ENCODE peak calls at places on chromosomes 3 and 15, in four cellular contexts. I, N, G and D are unnamed samples.

GRCh38 chr3:143349455-143349854 is 229.9 kb downstream of the CHST2 start:
- DNase-seq in N (no peak), I (no peak), G (no peak), D (no peak)

GRCh38 chr15:38627684-38628277 is 63.2 kb upstream of the RASGRP1 start:
- DNase-seq in G (no peak), N (no peak), I (no peak), D (no peak)

GRCh38 chr3:178291555-178291954 is 244.7 kb upstream of the KCNMB2 start:
- DNase-seq in I (no peak), G (no peak), N (no peak), D (no peak)

GRCh38 chr3:130905551-130905950 is 11.7 kb downstream of the ATP2C1 start:
- DNase-seq in G (no peak), N (no peak), I (no peak), D (no peak)

GRCh38 chr15:60392986-60393811 is 4.6 kb downstream of the ANXA2 start:
- DNase-seq in N (no peak), G (peak; percentile 96), I (no peak), D (peak; percentile 31)

GRCh38 chr15:26628879-26629529 is 143.9 kb downstream of the GABRB3 start:
- DNase-seq in N (no peak), G (peak; percentile 77), I (peak; percentile 67), D (no peak)

GRCh38 chr15:95132774-95133173 is 901.4 kb downstream of the MCTP2 start:
- DNase-seq in N (no peak), G (no peak), I (no peak), D (no peak)

GRCh38 chr3:36060950-36061349 is 319.4 kb upstream of the STAC start:
- DNase-seq in G (no peak), I (no peak), N (no peak), D (no peak)

GRCh38 chr3:9397911-9398714 is 698 bp downstream of the SETD5 start:
- DNase-seq in N (peak; percentile 85), G (peak; percentile 62), I (peak; percentile 51), D (peak; percentile 70)

GRCh38 chr3:98777801-98778220 is 14.7 kb downstream of the ST3GAL6 start:
- DNase-seq in G (no peak), I (no peak), N (no peak), D (no peak)

GRCh38 chr3:154182322-154182922 is 61.2 kb downstream of the ARHGEF26 start:
- DNase-seq in I (no peak), N (no peak), G (no peak), D (no peak)

GRCh38 chr3:138975366-138975765 is 28.3 kb downstream of the FOXL2NB start:
- DNase-seq in I (no peak), N (no peak), G (no peak), D (no peak)

GRCh38 chr3:168095611-168096209 is at the start of gene GOLIM4:
- DNase-seq in I (peak; percentile 98), G (peak; percentile 97), N (peak; percentile 95), D (peak; percentile 88)

GRCh38 chr15:84982301-84982920 is 755 bp downstream of the PDE8A start:
- DNase-seq in G (no peak), N (no peak), I (peak; percentile 34), D (no peak)

GRCh38 chr15:100832178-100832942 is 47.3 kb upstream of the ALDH1A3 start:
- DNase-seq in N (no peak), I (no peak), G (no peak), D (no peak)

GRCh38 chr3:188156051-188156450 is 2.1 kb downstream of the LPP start:
- DNase-seq in I (no peak), N (no peak), G (no peak), D (no peak)
- H3K4me3 ChIP-seq in I (no peak overlapping the region), N (no peak overlapping the region), G (no peak overlapping the region), D (peak overlapping the region; percentile 89)

GRCh38 chr3:72347819-72348319 is 500.4 kb downstream of the SHQ1 start:
- DNase-seq in I (peak; percentile 28), N (peak; percentile 83), G (peak; percentile 75), D (peak; percentile 76)

GRCh38 chr3:72345980-72346379 is 502.3 kb downstream of the SHQ1 start:
- DNase-seq in G (no peak), I (no peak), N (peak; percentile 41), D (no peak)

GRCh38 chr3:72345237-72345878 is 502.9 kb downstream of the SHQ1 start:
- DNase-seq in I (no peak), N (peak; percentile 52), G (no peak), D (no peak)

GRCh38 chr3:72348357-72348756 is 499.9 kb downstream of the SHQ1 start:
- DNase-seq in N (no peak), G (no peak), I (no peak), D (no peak)

GRCh38 chr3:72346526-72346926 is 501.7 kb downstream of the SHQ1 start:
- DNase-seq in G (no peak), N (peak; percentile 60), I (no peak), D (no peak)
- H3K4me1 ChIP-seq in G (no peaks in the 10 kb centered on the region), N (peaks cover 28% of the 10 kb centered on the region), I (no peaks in the 10 kb centered on the region), D (peaks cover 28% of the 10 kb centered on the region)

DNA sequence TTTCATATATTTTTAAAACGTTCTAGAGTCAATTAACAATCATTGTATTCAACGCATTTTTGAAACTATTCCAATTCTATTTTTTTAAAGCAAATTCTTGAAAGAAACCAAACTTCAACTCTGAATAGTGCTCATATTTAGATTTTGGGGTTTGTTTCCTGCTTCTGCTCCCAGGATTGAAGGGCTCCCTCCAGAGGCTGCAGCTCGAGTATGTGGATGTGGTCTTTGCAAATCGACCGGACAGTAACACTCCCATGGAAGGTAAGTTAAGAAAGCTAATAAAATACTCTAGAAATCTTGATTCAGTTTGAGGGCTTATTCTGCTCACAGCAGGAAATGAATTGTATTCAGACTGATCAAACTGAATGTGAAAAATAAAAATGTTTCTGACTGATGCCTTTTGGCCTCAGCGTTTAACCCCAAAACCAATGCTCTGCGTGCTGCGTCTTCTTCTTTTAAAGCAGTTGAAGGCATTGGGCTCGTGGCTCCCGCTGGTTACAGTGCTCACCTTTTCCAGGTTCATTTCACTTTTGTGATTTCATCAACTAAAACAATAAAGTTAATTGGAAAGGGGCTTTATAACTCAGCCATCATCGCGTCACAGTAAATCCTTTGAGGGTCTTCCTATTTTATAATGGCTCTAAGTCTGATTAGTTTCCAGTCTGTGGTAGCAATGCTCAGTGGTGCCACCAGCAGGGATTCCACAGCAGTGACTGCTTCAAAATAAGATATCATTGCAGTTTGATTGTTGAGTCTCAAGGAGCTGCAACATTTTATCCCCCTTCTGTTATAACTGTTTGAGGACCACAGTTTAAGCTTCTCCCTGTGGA is 80.1 kb downstream of the SSR3 start:
- DNase-seq in G (no peak), I (peak; percentile 55), N (no peak), D (no peak)
- H3K4me3 ChIP-seq in G (no peak overlapping the region), I (peak overlapping the region; percentile 23), N (no peak overlapping the region), D (no peak overlapping the region)

DNA sequence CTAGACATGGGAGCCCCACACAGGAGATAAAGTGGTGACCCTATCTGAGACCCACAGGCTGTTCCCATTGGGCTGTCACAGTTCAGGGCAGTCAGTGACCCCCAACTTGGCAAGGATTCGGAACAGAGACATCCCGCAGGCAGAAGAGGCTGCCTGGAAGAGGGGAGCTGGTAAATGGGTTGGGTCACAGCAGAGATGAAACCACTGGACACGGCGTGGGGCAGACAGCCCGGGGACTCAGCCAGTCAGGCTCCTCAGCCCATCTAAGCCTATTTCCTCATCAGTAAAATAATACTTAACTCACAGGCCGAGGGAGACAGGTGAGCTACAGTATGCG is 1.8 kb downstream of the CLN6 start:
- DNase-seq in I (no peak), N (peak; percentile 41), G (no peak), D (no peak)
- H3K4me1 ChIP-seq in I (no peaks in the 10 kb centered on the region), N (peaks cover 28% of the 10 kb centered on the region), G (peaks cover 27% of the 10 kb centered on the region), D (peaks cover 13% of the 10 kb centered on the region)

DNA sequence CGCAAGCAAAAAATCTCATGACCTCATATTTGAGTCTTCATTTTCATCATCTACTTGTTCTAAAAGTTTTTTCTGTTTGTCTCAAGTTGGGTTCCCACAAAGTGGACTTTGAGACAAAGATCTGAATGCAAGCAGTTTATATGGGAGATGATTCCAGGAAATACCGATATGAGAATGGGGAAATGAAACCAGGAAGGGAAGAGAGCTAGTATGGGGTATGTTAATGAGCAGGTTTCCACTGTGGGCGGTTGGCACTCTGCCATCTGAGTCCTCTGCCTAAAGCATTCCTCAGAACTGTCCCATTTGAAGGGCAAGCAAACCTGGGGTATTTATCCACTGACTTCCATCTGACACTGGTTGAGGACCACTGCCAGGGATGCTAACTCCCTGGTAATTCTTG is 8.8 kb downstream of the ADPRH start:
- DNase-seq in I (no peak), G (peak; percentile 35), N (no peak), D (peak; percentile 74)
- H3K4me3 ChIP-seq in I (no peak overlapping the region), G (no peak overlapping the region), N (no peak overlapping the region), D (no peak overlapping the region)

GRCh38 chr15:67100808-67101581 is 35.6 kb downstream of the SMAD3 start:
- DNase-seq in G (no peak), N (no peak), I (no peak), D (no peak)

GRCh38 chr15:67103869-67104268 is 38.5 kb downstream of the SMAD3 start:
- DNase-seq in I (no peak), N (no peak), G (no peak), D (no peak)

GRCh38 chr15:67103021-67103420 is 37.6 kb downstream of the SMAD3 start:
- DNase-seq in I (no peak), N (no peak), G (no peak), D (no peak)

GRCh38 chr15:67103432-67103831 is 38.0 kb downstream of the SMAD3 start:
- DNase-seq in N (no peak), I (no peak), G (no peak), D (no peak)

DNA sequence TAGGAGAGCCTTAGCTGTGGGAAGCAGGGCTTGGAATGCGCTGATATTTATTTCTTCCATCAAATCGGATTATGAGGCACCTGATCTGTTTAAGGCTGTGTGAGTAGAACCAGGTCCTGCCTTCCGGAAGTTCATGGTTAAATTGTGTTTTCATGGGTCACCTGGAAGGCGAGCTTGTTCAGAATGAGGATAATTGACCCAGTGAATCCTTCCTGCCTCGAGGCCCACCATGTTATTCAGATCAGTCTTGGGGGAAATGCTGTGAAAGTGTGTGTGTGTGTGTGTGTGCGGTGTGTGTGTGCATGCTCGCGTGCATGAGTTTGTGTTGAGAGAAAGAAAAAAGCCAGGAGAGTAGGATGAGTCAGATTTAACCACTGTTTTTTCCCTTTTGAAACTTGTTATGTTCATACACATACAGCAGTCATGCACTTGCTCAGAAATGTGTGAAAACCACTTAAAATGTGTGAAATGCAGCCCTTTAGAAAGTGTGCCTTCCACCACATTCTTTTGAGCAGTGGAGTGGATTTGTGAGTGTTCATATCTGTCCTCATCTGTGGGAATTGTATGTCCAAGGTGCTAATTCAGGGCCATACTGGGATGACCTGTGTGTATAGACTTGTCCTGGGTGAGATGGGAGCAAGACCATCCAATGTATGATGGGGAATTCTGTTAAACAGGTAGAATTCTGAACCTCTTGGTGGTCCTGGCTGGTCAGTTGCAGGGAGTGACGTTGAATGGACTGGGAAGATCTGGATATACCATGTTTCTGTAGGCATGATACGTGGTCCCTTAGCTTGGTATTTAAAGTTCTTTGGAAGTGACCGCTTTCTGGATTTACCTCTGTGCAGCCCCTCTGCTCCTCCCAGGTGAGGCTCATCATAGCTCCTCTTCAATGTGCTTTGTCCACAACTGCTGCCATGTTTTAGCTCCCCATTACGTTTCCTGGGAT is 36.9 kb downstream of the SMAD3 start:
- DNase-seq in N (no peak), G (no peak), I (no peak), D (no peak)
- H3K4me1 ChIP-seq in N (peaks cover 88% of the 10 kb centered on the region), G (peaks cover 43% of the 10 kb centered on the region), I (peaks cover 37% of the 10 kb centered on the region), D (peaks cover 26% of the 10 kb centered on the region)